ENCODE peak calls at places on chromosomes 12 and 14, in nine cellular contexts. D is stomach, H is erythroblast, C is adrenal gland, L is K562, T is IMR-90, Y is GM12878, R is ovary, K is transverse colon. F is an unnamed sample.

GRCh38 chr12:132131952-132132351 is 12.2 kb downstream of the DDX51 start:
- DNase-seq in D (no peak), H (no peak), C (no peak), L (no peak), T (no peak), Y (no peak), R (no peak), K (no peak), F (no peak)

GRCh38 chr12:92595663-92596062 is 107.1 kb upstream of the PLEKHG7 start:
- DNase-seq in D (no peak), H (no peak), C (no peak), L (no peak), T (no peak), Y (no peak), R (no peak), K (no peak), F (no peak)

GRCh38 chr12:53651718-53652117 is 24.2 kb downstream of the ATP5MC2 start:
- DNase-seq in D (no peak), H (no peak), C (no peak), L (no peak), T (no peak), Y (no peak), R (no peak), K (no peak), F (no peak)

GRCh38 chr12:58877243-58877743 is 43.0 kb downstream of the LRIG3 start:
- DNase-seq in D (peak), H (no peak), C (no peak), L (no peak), T (peak), Y (no peak), R (no peak), K (no peak), F (peak)

GRCh38 chr14:46259536-46259935 is 392.0 kb downstream of the RPL10L start:
- DNase-seq in D (no peak), H (no peak), C (no peak), L (no peak), T (no peak), Y (no peak), R (no peak), K (no peak), F (no peak)

GRCh38 chr12:62166525-62166924 is 93.7 kb upstream of the USP15 start:
- DNase-seq in D (no peak), H (no peak), C (no peak), L (no peak), T (no peak), Y (no peak), R (no peak), K (no peak), F (no peak)

GRCh38 chr14:95037273-95037672 is 120.1 kb downstream of the DICER1 start:
- DNase-seq in D (no peak), H (no peak), C (no peak), L (no peak), T (no peak), Y (no peak), R (no peak), K (no peak), F (no peak)

GRCh38 chr14:89165189-89165809 is 251.7 kb downstream of the FOXN3 start:
- DNase-seq in D (no peak), H (peak), C (no peak), L (peak), T (no peak), Y (peak), R (no peak), K (no peak), F (no peak)

DNA sequence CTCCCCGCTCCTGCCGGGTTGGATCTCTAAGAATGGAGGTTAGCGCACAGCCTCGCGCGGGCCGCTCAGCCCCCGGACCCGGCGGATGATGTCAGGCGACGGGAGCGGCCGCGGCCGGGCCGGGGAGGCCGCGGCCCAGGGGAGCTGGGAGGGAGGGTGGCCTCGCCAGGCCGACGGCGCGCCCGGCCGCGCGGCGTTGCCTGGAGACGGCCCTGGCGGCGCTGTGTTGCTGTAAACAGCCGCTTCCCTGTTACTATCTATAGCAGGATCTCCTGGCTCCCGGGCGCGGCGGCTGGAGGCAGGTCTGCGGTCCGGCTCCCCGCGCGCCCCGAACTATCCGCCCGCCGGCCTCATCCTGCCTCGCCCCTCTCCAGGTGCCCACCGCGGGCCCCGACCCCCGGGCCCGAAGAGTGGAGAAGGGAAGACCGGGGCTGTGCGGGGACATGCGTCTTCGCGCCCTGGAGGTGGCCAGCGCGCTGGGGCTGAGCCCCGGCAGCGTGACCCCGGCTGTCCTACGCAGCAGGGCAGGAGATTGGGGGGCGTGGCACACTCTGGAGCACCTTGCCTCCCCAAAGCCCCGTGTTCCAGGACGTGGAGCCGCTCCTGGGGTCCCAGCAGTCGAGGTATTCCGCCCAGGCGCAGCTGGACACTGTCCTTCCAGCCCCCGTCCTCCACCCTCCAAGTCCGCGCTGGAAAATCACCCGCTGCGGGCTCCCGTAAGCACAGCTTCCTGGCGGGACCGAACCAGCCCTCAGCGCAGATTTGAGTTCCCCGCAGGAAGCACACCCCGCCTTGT is 1.4 kb upstream of the FOS start:
- DNase-seq in D (peak), H (peak), C (peak), L (peak), T (peak), Y (no peak), R (peak), K (peak), F (no peak)
- TF ChIP-seq POLR2A in D (peak), H (peak), C (peak), L (no peak), T (peak), Y (no peak), R (peak), K (peak), F (no peak)

DNA sequence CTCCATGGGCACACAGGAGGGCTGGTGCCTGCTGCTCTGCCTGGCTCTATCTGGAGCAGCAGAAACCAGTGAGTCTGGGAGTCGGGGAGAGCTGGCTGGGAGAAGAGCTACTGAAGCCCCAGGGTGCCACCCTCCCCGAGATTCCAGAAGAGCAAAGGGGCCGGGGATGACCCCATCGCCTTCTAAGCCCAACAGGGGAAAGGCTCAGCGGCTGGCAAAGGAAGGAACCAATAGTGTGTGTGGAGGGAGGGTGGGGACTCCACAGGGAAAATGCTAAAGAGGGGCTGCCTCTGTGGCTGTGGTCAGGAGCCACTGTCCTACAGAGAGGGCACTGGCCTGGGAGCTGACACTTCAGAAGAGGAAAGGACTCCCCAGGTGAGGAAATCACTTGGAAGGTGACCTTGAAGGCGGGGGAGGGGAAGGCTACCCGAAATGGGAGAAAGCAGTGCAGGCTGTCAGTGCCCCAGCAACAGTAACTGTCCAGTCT is 446 bp downstream of the TAPBPL start:
- DNase-seq in D (peak), H (peak), C (peak), L (no peak), T (no peak), Y (no peak), R (peak), K (peak), F (peak)
- TF ChIP-seq POLR2A in D (no peak), H (no peak), C (no peak), L (no peak), T (no peak), Y (no peak), R (no peak), K (no peak), F (no peak)

DNA sequence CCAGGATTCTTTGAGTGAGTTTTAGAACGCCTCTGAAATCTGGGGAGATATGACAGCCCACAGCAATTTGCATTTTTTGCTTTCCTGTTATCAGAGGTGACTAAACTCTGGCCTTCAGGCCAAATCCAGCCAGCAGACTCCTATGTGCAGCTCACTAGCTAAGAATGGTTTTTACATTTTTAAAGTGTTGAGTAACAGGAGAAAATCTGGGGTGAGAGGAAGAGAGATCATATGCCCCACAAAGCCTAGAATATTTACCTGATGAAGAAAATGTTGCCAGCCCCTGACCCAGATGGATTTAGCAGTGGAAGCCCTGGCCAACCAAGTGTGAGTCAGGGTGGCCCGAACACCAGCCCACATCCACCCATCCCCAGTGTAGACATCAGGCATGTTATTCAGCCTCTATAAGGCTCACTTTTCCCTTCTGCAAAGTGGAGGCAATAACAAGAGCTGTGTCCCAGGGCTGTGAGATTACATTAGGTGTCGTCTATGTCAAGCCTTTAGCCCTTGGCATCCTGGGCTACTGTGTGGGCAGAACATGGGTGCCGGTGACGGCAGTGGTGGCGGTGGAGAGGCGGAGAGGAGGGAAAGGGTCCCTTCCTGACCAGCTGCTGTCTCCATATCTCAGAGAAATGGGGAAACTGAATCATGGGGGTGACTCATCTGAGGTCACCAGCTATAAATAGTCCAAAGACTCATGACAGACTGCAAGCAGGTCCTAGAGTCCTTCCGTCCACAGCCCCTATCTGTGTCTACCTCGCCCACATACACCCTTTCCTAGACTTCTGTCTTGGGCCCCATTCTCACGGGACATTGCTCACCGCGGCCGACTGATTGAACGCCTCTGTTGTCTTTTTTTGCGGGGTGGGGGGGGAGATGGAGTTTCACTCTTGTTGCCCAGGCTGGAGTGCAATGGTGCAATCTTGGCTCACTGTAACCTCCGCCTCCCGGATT is 32.6 kb upstream of the CD9 start:
- DNase-seq in D (peak), H (peak), C (peak), L (peak), T (peak), Y (peak), R (no peak), K (peak), F (peak)
- TF ChIP-seq POLR2A in D (no peak), H (peak), C (peak), L (no peak), T (peak), Y (no peak), R (no peak), K (no peak), F (no peak)

GRCh38 chr14:64444984-64445845 is 20.1 kb upstream of the AKAP5 start:
- DNase-seq in D (no peak), H (no peak), C (peak), L (no peak), T (peak), Y (peak), R (no peak), K (peak), F (peak)
- TF ChIP-seq POLR2A in D (no peak), H (no peak), C (no peak), L (no peak), T (no peak), Y (peak), R (no peak), K (no peak), F (no peak)

GRCh38 chr12:119178544-119179334 is at the start of gene HSPB8:
- DNase-seq in D (peak), H (no peak), C (peak), L (peak), T (peak), Y (no peak), R (peak), K (peak), F (peak)
- TF ChIP-seq POLR2A in D (peak), H (no peak), C (peak), L (no peak), T (peak), Y (no peak), R (peak), K (peak), F (peak)

DNA sequence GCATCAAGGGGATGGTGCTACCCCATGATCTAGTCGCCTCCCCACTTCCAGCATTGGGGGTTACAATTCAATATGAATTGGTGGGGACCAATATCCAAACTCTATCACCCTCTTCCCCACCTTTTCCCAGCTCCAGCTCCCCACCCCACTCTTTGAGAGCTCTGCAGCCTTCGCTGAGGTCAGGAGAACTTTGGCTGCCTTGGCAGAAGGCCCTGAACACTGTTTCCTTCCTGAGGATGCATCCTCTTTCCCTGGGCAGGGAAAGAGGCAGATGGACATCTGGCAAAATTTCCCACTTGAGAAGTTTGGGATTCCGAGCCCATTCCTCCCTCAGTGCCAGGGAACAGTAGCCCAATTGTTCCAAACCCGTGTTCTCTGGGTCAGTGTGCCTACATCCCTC is 169.1 kb downstream of the TSPAN9 start:
- DNase-seq in D (no peak), H (no peak), C (no peak), L (no peak), T (no peak), Y (no peak), R (no peak), K (no peak), F (no peak)
- TF ChIP-seq POLR2A in D (no peak), H (no peak), C (no peak), L (no peak), T (no peak), Y (no peak), R (no peak), K (no peak), F (no peak)

GRCh38 chr12:120739821-120740613 is 14.4 kb downstream of the ACADS start:
- DNase-seq in D (no peak), H (no peak), C (no peak), L (no peak), T (no peak), Y (no peak), R (no peak), K (no peak), F (no peak)

GRCh38 chr12:120739031-120739762 is 13.6 kb downstream of the ACADS start:
- DNase-seq in D (no peak), H (no peak), C (no peak), L (no peak), T (no peak), Y (no peak), R (no peak), K (no peak), F (no peak)

GRCh38 chr12:120740871-120741270 is 15.2 kb downstream of the ACADS start:
- DNase-seq in D (no peak), H (no peak), C (no peak), L (no peak), T (no peak), Y (no peak), R (no peak), K (no peak), F (no peak)

GRCh38 chr12:120742207-120742536 is 16.5 kb downstream of the ACADS start:
- DNase-seq in D (no peak), H (no peak), C (peak), L (no peak), T (no peak), Y (no peak), R (peak), K (no peak), F (no peak)

DNA sequence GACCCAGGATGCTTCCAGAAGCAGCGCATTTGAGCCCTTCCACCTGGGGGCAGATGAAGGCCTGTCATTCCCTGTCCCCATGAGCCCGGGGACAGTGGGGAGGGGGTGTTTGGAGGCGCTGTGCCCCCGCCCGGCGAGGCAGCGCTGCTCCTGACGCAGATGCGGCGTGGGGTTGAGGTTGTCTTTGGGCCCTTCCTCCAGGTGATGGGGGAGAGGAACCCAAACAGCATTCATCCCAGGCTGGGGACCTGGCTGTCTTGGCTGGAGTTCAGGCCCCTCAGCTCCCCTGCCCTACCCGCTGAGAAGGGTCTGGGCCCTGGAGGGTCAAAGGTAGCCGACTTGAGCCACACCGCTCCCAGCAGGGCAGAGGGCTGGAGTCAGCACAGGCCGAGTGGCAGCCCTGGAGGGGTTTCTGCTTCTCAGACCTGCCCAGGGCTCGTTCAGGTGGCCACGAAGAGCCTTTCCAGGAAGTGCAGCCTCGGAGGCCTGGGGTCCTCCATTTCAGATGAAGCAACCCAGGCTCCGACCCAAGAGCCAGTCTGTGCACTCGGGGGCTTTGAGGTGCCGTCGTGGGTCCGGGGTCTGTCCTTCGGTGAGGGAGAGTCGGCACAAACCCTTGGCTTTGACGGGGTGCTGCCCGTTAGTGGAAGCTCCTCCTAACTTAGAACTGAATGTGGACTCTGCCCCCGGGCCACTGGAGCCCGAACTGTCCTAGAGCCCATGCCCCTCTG is 16.0 kb downstream of the ACADS start:
- DNase-seq in D (no peak), H (no peak), C (no peak), L (no peak), T (no peak), Y (no peak), R (peak), K (no peak), F (no peak)
- TF ChIP-seq POLR2A in D (no peak), H (no peak), C (no peak), L (no peak), T (no peak), Y (no peak), R (no peak), K (no peak), F (no peak)